ENCODE peak calls at places on chromosomes 7 and 10, in four cellular contexts. X is cardiac fibroblast, H is Peyer's patch, V is GF-D8. J is an unnamed sample.

GRCh38 chr7:92042056-92042737 is 92.1 kb downstream of the CYP51A1 start:
- DNase-seq in X (no peak), H (no peak), V (no peak), J (no peak)

GRCh38 chr10:97731346-97732051 is 5.4 kb upstream of the ZFYVE27 start:
- DNase-seq in X (peak; percentile 86), H (peak; percentile 54), V (peak; percentile 42), J (peak; percentile 87)

GRCh38 chr7:151863386-151864079 is 13.4 kb downstream of the PRKAG2 start:
- DNase-seq in X (no peak), H (no peak), V (no peak), J (no peak)

GRCh38 chr7:147670759-147671158 is 919.8 kb upstream of the C7orf33 start:
- DNase-seq in X (no peak), H (no peak), V (no peak), J (no peak)

GRCh38 chr7:114784756-114785155 is 137.1 kb upstream of the MDFIC start:
- DNase-seq in X (no peak), H (no peak), V (no peak), J (no peak)

GRCh38 chr10:104309980-104310978 is 28.0 kb downstream of the ITPRIP start:
- DNase-seq in X (peak; percentile 85), H (no peak), V (no peak), J (no peak)

GRCh38 chr10:61835069-61835908 is 66.2 kb upstream of the ARID5B start:
- DNase-seq in X (peak; percentile 82), H (no peak), V (no peak), J (peak; percentile 50)

GRCh38 chr10:17073720-17074547 is 55.7 kb downstream of the CUBN start:
- DNase-seq in X (no peak), H (no peak), V (no peak), J (no peak)

GRCh38 chr10:86665868-86666267 is 2.4 kb upstream of the LDB3 start:
- DNase-seq in X (no peak), H (no peak), V (no peak), J (no peak)

GRCh38 chr10:95290801-95291633 is at the start of gene PDLIM1:
- DNase-seq in X (peak; percentile 74), H (peak; percentile 75), V (no peak), J (peak; percentile 31)

GRCh38 chr7:151696738-151697514 is 177.2 kb upstream of the RHEB start:
- DNase-seq in X (no peak), H (no peak), V (no peak), J (no peak)

GRCh38 chr10:37856881-37857286 is 526 bp downstream of the ZNF248 start:
- DNase-seq in X (no peak), H (peak; percentile 36), V (no peak), J (peak; percentile 50)

GRCh38 chr10:72068901-72069446 is 19.4 kb downstream of the SPOCK2 start:
- DNase-seq in X (peak; percentile 46), H (no peak), V (no peak), J (no peak)

GRCh38 chr7:140638311-140638791 is 2.3 kb downstream of the DENND2A start:
- DNase-seq in X (peak; percentile 87), H (no peak), V (no peak), J (no peak)

GRCh38 chr10:129641982-129642381 is 174.9 kb downstream of the MGMT start:
- DNase-seq in X (no peak), H (no peak), V (no peak), J (no peak)

GRCh38 chr10:124559372-124560132 is 97.9 kb downstream of the LHPP start:
- DNase-seq in X (no peak), H (no peak), V (no peak), J (no peak)

GRCh38 chr10:77925795-77926565 is 575 bp downstream of the DLG5 start:
- DNase-seq in X (peak; percentile 37), H (no peak), V (no peak), J (no peak)

GRCh38 chr10:69685802-69686585 is 55.9 kb downstream of the FAM241B start:
- DNase-seq in X (peak; percentile 46), H (no peak), V (no peak), J (no peak)